ENCODE peak calls at places on chromosomes 2 and 18, in six cellular contexts. S is GM12891, H is H1, I is K562, T is HepG2, N is GM12878. L is an unnamed sample.

GRCh38 chr2:217431577-217432269 is 571.1 kb downstream of the TNS1 start:
- DNase-seq in S (no peak), H (no peak), I (peak), T (no peak), N (no peak), L (no peak)

GRCh38 chr18:76564117-76564516 is 69.1 kb upstream of the ZNF516 start:
- DNase-seq in S (no peak), H (peak), I (no peak), T (no peak), N (no peak), L (no peak)

GRCh38 chr2:23404426-23404825 is 19.4 kb downstream of the KLHL29 start:
- DNase-seq in S (no peak), H (no peak), I (no peak), T (peak), N (peak), L (no peak)

GRCh38 chr2:42372801-42373200 is 11.8 kb upstream of the COX7A2L start:
- DNase-seq in S (no peak), H (no peak), I (no peak), T (no peak), N (no peak), L (no peak)

GRCh38 chr2:8478133-8478793 is 203.6 kb upstream of the ID2 start:
- DNase-seq in S (no peak), H (no peak), I (no peak), T (no peak), N (no peak), L (no peak)

GRCh38 chr2:175403599-175404221 is 222.2 kb upstream of the ATP5MC3 start:
- DNase-seq in S (no peak), H (no peak), I (no peak), T (no peak), N (no peak), L (no peak)

GRCh38 chr2:177633910-177634294 is 241.3 kb downstream of the AGPS start:
- DNase-seq in S (no peak), H (no peak), I (no peak), T (no peak), N (no peak), L (no peak)

GRCh38 chr2:189581354-189582139 is 961 bp upstream of the SLC40A1 start:
- DNase-seq in S (no peak), H (no peak), I (peak), T (peak), N (no peak), L (peak)

GRCh38 chr2:233566141-233566956 is at the start of gene USP40:
- DNase-seq in S (peak), H (peak), I (peak), T (peak), N (no peak), L (peak)

GRCh38 chr2:204150695-204151240 is 214.2 kb downstream of the ICOS start:
- DNase-seq in S (no peak), H (no peak), I (no peak), T (no peak), N (no peak), L (no peak)

GRCh38 chr18:7584646-7585271 is 17.6 kb downstream of the PTPRM start:
- DNase-seq in S (no peak), H (no peak), I (no peak), T (no peak), N (no peak), L (no peak)

GRCh38 chr2:121095257-121096080 is 189.5 kb downstream of the TFCP2L1 start:
- DNase-seq in S (no peak), H (peak), I (peak), T (peak), N (no peak), L (no peak)

GRCh38 chr2:218501665-218502064 is 66.5 kb downstream of the USP37 start:
- DNase-seq in S (no peak), H (no peak), I (no peak), T (no peak), N (no peak), L (no peak)

GRCh38 chr2:156333274-156333950 is 891 bp upstream of the NR4A2 start:
- DNase-seq in S (no peak), H (no peak), I (peak), T (no peak), N (no peak), L (no peak)

GRCh38 chr2:446963-447540 is 159.2 kb upstream of the ALKAL2 start:
- DNase-seq in S (no peak), H (no peak), I (no peak), T (no peak), N (no peak), L (no peak)

GRCh38 chr2:443211-443610 is 155.3 kb upstream of the ALKAL2 start:
- DNase-seq in S (no peak), H (no peak), I (no peak), T (no peak), N (no peak), L (no peak)

GRCh38 chr2:444937-445884 is 157.3 kb upstream of the ALKAL2 start:
- DNase-seq in S (no peak), H (no peak), I (no peak), T (no peak), N (no peak), L (no peak)

GRCh38 chr2:443754-444153 is 155.9 kb upstream of the ALKAL2 start:
- DNase-seq in S (no peak), H (no peak), I (no peak), T (no peak), N (no peak), L (no peak)

GRCh38 chr2:445896-446295 is 158.0 kb upstream of the ALKAL2 start:
- DNase-seq in S (no peak), H (no peak), I (no peak), T (no peak), N (no peak), L (no peak)
- TF ChIP-seq TAF1 in S (no peak), H (no peak), I (no peak), T (no peak), N (no peak), L (no peak)

DNA sequence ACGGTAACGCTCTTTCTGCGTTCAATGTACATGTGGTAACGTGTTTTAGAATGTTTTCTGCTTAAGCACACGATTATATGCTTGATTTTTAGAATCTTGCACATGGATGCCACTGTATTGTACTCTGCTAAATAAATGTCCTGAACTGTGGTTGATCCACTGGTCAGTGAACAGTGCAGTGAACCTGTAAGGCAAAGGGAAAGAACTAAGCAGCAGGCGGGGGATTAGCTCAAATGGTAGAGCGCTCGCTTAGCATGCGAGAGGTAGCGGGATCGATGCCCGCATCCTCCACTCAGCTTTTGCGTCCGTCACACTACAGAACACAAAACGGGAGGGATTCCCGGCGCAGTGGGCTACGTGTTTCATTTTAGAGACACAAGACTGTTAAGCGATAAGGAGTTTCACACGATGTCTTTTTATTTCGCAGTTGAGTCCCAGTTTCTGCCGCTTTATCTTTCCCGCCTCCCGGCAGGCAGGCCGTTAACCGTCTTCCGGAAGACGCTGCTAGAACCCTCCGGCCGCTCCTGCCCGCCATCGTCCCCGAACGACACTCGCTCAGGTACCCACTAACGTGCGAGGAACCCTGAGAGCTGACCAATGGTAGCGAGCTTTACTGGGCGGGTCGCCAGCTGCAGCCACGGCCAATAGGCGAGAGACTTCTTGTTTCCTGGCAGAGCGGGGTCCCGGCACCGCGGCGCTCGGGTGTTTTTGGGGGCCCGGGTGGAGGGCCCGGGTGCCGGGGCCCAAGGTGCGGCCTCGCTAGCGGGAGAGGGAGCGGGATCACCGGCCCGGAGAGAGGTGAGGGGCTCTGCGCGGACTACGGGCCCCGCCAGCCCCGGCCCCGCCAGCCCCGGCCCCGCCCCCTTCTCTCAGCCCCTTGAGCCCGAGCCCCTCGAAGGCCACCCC is at the start of gene AGBL5:
- DNase-seq in S (peak), H (peak), I (peak), T (peak), N (peak), L (peak)
- TF ChIP-seq POLR2A in S (peak), H (peak), I (peak), T (peak), N (peak), L (peak)

GRCh38 chr2:237760506-237761502 is 37.8 kb upstream of the RBM44 start:
- DNase-seq in S (no peak), H (no peak), I (no peak), T (no peak), N (no peak), L (no peak)
- TF ChIP-seq TAF1 in S (no peak), H (no peak), I (no peak), T (no peak), N (no peak), L (no peak)

GRCh38 chr2:71778514-71779305 is 325.3 kb downstream of the DYSF start:
- DNase-seq in S (no peak), H (peak), I (no peak), T (no peak), N (no peak), L (no peak)
- TF ChIP-seq POLR2A in S (no peak), H (no peak), I (no peak), T (no peak), N (no peak), L (no peak)

GRCh38 chr2:98806266-98806697 is 75.3 kb upstream of the MGAT4A start:
- DNase-seq in S (no peak), H (no peak), I (no peak), T (no peak), N (no peak), L (no peak)
- TF ChIP-seq TAF1 in S (no peak), H (no peak), I (no peak), T (no peak), N (no peak), L (no peak)

DNA sequence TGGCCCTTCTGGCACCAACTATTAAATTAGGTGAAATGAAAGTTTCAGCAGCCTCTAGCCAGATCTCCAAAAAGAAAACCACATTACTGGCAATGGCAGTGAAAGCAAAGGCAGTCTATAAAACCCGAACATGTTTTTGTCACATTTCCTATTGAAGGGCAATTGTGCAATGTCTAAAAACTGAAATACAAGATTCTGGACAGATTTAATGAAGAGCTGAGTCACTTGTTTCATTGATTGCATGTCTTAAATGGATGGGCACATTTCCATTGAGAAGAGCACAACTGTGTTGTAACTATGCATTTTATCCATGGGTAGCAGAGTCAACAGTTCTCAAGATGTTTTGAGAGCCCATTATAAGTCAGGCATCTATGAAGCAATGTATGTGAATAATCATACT is 819.2 kb upstream of the ACVR2A start:
- DNase-seq in S (no peak), H (no peak), I (no peak), T (no peak), N (no peak), L (no peak)
- TF ChIP-seq POLR2A in S (no peak), H (no peak), I (no peak), T (no peak), N (no peak), L (no peak)

DNA sequence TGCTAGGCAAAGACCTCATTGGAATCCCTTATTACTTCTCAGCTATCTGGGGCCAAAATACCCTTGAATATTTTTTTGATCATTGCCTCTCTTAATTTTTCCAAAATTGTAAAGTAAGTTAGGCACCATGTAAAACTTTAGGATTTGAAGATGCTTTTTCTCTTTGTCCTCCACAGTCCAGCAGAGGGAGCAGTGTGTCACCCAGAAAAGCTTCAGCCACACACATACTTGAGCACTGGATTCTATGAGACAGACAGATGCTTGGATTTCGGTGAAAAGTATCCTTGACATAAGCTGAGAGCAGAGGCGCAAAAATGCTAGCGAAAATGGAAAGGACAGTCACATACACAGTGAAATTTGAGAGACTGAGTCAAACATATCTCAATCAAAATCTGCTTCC is 74.7 kb upstream of the KCNJ3 start:
- DNase-seq in S (no peak), H (no peak), I (no peak), T (peak), N (no peak), L (no peak)
- TF ChIP-seq TAF1 in S (no peak), H (no peak), I (no peak), T (no peak), N (no peak), L (no peak)

L was measured in GM12892.